ENCODE peak calls at places on chromosome 3, in ten cellular contexts. One of them, this sample, is unnamed.
A peak's percentile ranks its signal among the peaks of the same experiment; 100 is the strongest.

GRCh38 chr3:194283218-194284006 is 67.7 kb downstream of the CPN2 start:
- DNase-seq in esophagus squamous epithelium: no peak
- DNase-seq in astrocyte of the spinal cord: no peak
- DNase-seq in OCI-LY7: no peak
- DNase-seq in Peyer's patch: no peak
- DNase-seq in neural crest cell: no peak
- DNase-seq in GM13977: no peak
- DNase-seq in epithelial cell of esophagus: no peak
- DNase-seq in brain microvascular endothelial cell: no peak
- DNase-seq in uterus: peak; percentile 7
- DNase-seq in this sample: no peak

GRCh38 chr3:102084712-102085111 is 235.4 kb downstream of the NFKBIZ start:
- DNase-seq in esophagus squamous epithelium: no peak
- DNase-seq in astrocyte of the spinal cord: no peak
- DNase-seq in OCI-LY7: no peak
- DNase-seq in Peyer's patch: no peak
- DNase-seq in neural crest cell: no peak
- DNase-seq in GM13977: no peak
- DNase-seq in epithelial cell of esophagus: no peak
- DNase-seq in brain microvascular endothelial cell: no peak
- DNase-seq in uterus: no peak
- DNase-seq in this sample: no peak

GRCh38 chr3:166844329-166844728 is 535.8 kb downstream of the ZBBX start:
- DNase-seq in esophagus squamous epithelium: no peak
- DNase-seq in astrocyte of the spinal cord: no peak
- DNase-seq in OCI-LY7: no peak
- DNase-seq in Peyer's patch: no peak
- DNase-seq in neural crest cell: no peak
- DNase-seq in GM13977: no peak
- DNase-seq in epithelial cell of esophagus: no peak
- DNase-seq in brain microvascular endothelial cell: no peak
- DNase-seq in uterus: no peak
- DNase-seq in this sample: no peak

GRCh38 chr3:172068977-172069376 is 29.6 kb downstream of the FNDC3B start:
- DNase-seq in esophagus squamous epithelium: no peak
- DNase-seq in astrocyte of the spinal cord: no peak
- DNase-seq in OCI-LY7: no peak
- DNase-seq in Peyer's patch: no peak
- DNase-seq in neural crest cell: no peak
- DNase-seq in GM13977: no peak
- DNase-seq in epithelial cell of esophagus: no peak
- DNase-seq in brain microvascular endothelial cell: no peak
- DNase-seq in uterus: no peak
- DNase-seq in this sample: no peak

GRCh38 chr3:127224118-127224517 is 31.2 kb downstream of the PRR23E start:
- DNase-seq in esophagus squamous epithelium: no peak
- DNase-seq in astrocyte of the spinal cord: no peak
- DNase-seq in OCI-LY7: no peak
- DNase-seq in Peyer's patch: no peak
- DNase-seq in neural crest cell: no peak
- DNase-seq in GM13977: no peak
- DNase-seq in epithelial cell of esophagus: no peak
- DNase-seq in brain microvascular endothelial cell: no peak
- DNase-seq in uterus: no peak
- DNase-seq in this sample: no peak

GRCh38 chr3:189712906-189713483 is 81.8 kb downstream of the TP63 start:
- DNase-seq in esophagus squamous epithelium: no peak
- DNase-seq in astrocyte of the spinal cord: no peak
- DNase-seq in OCI-LY7: no peak
- DNase-seq in Peyer's patch: no peak
- DNase-seq in neural crest cell: no peak
- DNase-seq in GM13977: no peak
- DNase-seq in epithelial cell of esophagus: peak; percentile 82
- DNase-seq in brain microvascular endothelial cell: no peak
- DNase-seq in uterus: no peak
- DNase-seq in this sample: no peak

GRCh38 chr3:7695067-7695466 is 806.6 kb upstream of the LMCD1 start:
- DNase-seq in esophagus squamous epithelium: no peak
- DNase-seq in astrocyte of the spinal cord: peak; percentile 5
- DNase-seq in OCI-LY7: no peak
- DNase-seq in Peyer's patch: no peak
- DNase-seq in neural crest cell: no peak
- DNase-seq in GM13977: no peak
- DNase-seq in epithelial cell of esophagus: no peak
- DNase-seq in brain microvascular endothelial cell: no peak
- DNase-seq in uterus: no peak
- DNase-seq in this sample: no peak

GRCh38 chr3:124701687-124702086 is 28.6 kb upstream of the UMPS start:
- DNase-seq in esophagus squamous epithelium: no peak
- DNase-seq in astrocyte of the spinal cord: peak; percentile 73
- DNase-seq in OCI-LY7: no peak
- DNase-seq in Peyer's patch: no peak
- DNase-seq in neural crest cell: no peak
- DNase-seq in GM13977: no peak
- DNase-seq in epithelial cell of esophagus: no peak
- DNase-seq in brain microvascular endothelial cell: peak; percentile 61
- DNase-seq in uterus: no peak
- DNase-seq in this sample: no peak

GRCh38 chr3:135758961-135759360 is 206.6 kb upstream of the PPP2R3A start:
- DNase-seq in esophagus squamous epithelium: no peak
- DNase-seq in astrocyte of the spinal cord: no peak
- DNase-seq in OCI-LY7: no peak
- DNase-seq in Peyer's patch: no peak
- DNase-seq in neural crest cell: no peak
- DNase-seq in GM13977: no peak
- DNase-seq in epithelial cell of esophagus: no peak
- DNase-seq in brain microvascular endothelial cell: no peak
- DNase-seq in uterus: no peak
- DNase-seq in this sample: no peak

GRCh38 chr3:194633349-194634004 is at the start of gene TMEM44:
- DNase-seq in esophagus squamous epithelium: no peak
- DNase-seq in astrocyte of the spinal cord: peak; percentile 81
- DNase-seq in OCI-LY7: peak; percentile 82
- DNase-seq in Peyer's patch: peak; percentile 58
- DNase-seq in neural crest cell: peak; percentile 81
- DNase-seq in GM13977: peak; percentile 92
- DNase-seq in epithelial cell of esophagus: peak; percentile 75
- DNase-seq in brain microvascular endothelial cell: peak; percentile 60
- DNase-seq in uterus: peak; percentile 67
- DNase-seq in this sample: peak; percentile 75

GRCh38 chr3:79846148-79846933 is 78.5 kb upstream of the ROBO1 start:
- DNase-seq in esophagus squamous epithelium: no peak
- DNase-seq in astrocyte of the spinal cord: no peak
- DNase-seq in OCI-LY7: peak; percentile 4
- DNase-seq in Peyer's patch: no peak
- DNase-seq in neural crest cell: peak; percentile 14
- DNase-seq in GM13977: peak; percentile 14
- DNase-seq in epithelial cell of esophagus: no peak
- DNase-seq in brain microvascular endothelial cell: no peak
- DNase-seq in uterus: no peak
- DNase-seq in this sample: no peak

GRCh38 chr3:189914799-189915198 is 205.9 kb downstream of the P3H2 start:
- DNase-seq in esophagus squamous epithelium: no peak
- DNase-seq in astrocyte of the spinal cord: peak; percentile 90
- DNase-seq in OCI-LY7: no peak
- DNase-seq in Peyer's patch: no peak
- DNase-seq in neural crest cell: no peak
- DNase-seq in GM13977: no peak
- DNase-seq in epithelial cell of esophagus: peak; percentile 98
- DNase-seq in brain microvascular endothelial cell: peak; percentile 90
- DNase-seq in uterus: no peak
- DNase-seq in this sample: no peak

GRCh38 chr3:130905551-130905950 is 11.7 kb downstream of the ATP2C1 start:
- DNase-seq in esophagus squamous epithelium: no peak
- DNase-seq in astrocyte of the spinal cord: peak; percentile 22
- DNase-seq in OCI-LY7: peak; percentile 23
- DNase-seq in Peyer's patch: no peak
- DNase-seq in neural crest cell: no peak
- DNase-seq in GM13977: no peak
- DNase-seq in epithelial cell of esophagus: peak; percentile 41
- DNase-seq in brain microvascular endothelial cell: peak; percentile 12
- DNase-seq in uterus: no peak
- DNase-seq in this sample: no peak

GRCh38 chr3:130907966-130908365 is 14.1 kb downstream of the ATP2C1 start:
- DNase-seq in esophagus squamous epithelium: no peak
- DNase-seq in astrocyte of the spinal cord: no peak
- DNase-seq in OCI-LY7: no peak
- DNase-seq in Peyer's patch: no peak
- DNase-seq in neural crest cell: no peak
- DNase-seq in GM13977: no peak
- DNase-seq in epithelial cell of esophagus: no peak
- DNase-seq in brain microvascular endothelial cell: no peak
- DNase-seq in uterus: no peak
- DNase-seq in this sample: no peak

GRCh38 chr3:130903412-130903908 is 9.6 kb downstream of the ATP2C1 start:
- DNase-seq in esophagus squamous epithelium: no peak
- DNase-seq in astrocyte of the spinal cord: no peak
- DNase-seq in OCI-LY7: no peak
- DNase-seq in Peyer's patch: no peak
- DNase-seq in neural crest cell: no peak
- DNase-seq in GM13977: no peak
- DNase-seq in epithelial cell of esophagus: no peak
- DNase-seq in brain microvascular endothelial cell: no peak
- DNase-seq in uterus: no peak
- DNase-seq in this sample: no peak

GRCh38 chr3:130906374-130906995 is 12.6 kb downstream of the ATP2C1 start:
- DNase-seq in esophagus squamous epithelium: no peak
- DNase-seq in astrocyte of the spinal cord: peak; percentile 26
- DNase-seq in OCI-LY7: no peak
- DNase-seq in Peyer's patch: no peak
- DNase-seq in neural crest cell: no peak
- DNase-seq in GM13977: no peak
- DNase-seq in epithelial cell of esophagus: peak; percentile 61
- DNase-seq in brain microvascular endothelial cell: peak; percentile 45
- DNase-seq in uterus: no peak
- DNase-seq in this sample: no peak

GRCh38 chr3:130907500-130907899 is 13.6 kb downstream of the ATP2C1 start:
- DNase-seq in esophagus squamous epithelium: no peak
- DNase-seq in astrocyte of the spinal cord: no peak
- DNase-seq in OCI-LY7: no peak
- DNase-seq in Peyer's patch: no peak
- DNase-seq in neural crest cell: no peak
- DNase-seq in GM13977: no peak
- DNase-seq in epithelial cell of esophagus: no peak
- DNase-seq in brain microvascular endothelial cell: no peak
- DNase-seq in uterus: no peak
- DNase-seq in this sample: no peak
- TF ChIP-seq CTCF in esophagus squamous epithelium: no peak
- TF ChIP-seq CTCF in astrocyte of the spinal cord: no peak
- TF ChIP-seq CTCF in OCI-LY7: no peak
- TF ChIP-seq CTCF in Peyer's patch: no peak
- TF ChIP-seq CTCF in neural crest cell: no peak
- TF ChIP-seq CTCF in GM13977: no peak
- TF ChIP-seq CTCF in epithelial cell of esophagus: no peak
- TF ChIP-seq CTCF in brain microvascular endothelial cell: no peak
- TF ChIP-seq CTCF in uterus: no peak
- TF ChIP-seq CTCF in this sample: no peak

DNA sequence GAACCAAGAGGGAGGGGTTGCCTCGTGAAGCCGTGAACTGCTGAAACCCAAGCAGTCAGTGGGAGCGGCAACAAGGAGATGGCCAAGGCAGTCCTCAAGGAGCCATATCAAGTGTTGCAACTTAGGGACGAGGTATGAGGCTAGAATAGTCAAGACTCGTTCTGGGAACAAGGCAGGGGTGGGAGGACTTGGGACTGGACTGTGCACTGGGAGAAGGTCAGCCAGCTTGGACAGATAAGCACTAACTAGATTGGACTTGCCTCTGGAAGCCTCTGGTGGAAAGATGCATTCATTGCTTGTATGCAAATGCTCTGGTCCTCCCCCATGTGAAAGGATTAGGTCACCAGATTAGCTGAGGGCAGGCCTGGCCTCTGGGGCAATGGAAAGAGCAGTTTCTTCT is 123.3 kb upstream of the CTNNB1 start:
- DNase-seq in esophagus squamous epithelium: no peak
- DNase-seq in astrocyte of the spinal cord: no peak
- DNase-seq in OCI-LY7: no peak
- DNase-seq in Peyer's patch: no peak
- DNase-seq in neural crest cell: no peak
- DNase-seq in GM13977: no peak
- DNase-seq in epithelial cell of esophagus: peak; percentile 31
- DNase-seq in brain microvascular endothelial cell: peak; percentile 19
- DNase-seq in uterus: peak; percentile 34
- DNase-seq in this sample: no peak
- TF ChIP-seq CTCF in esophagus squamous epithelium: no peak
- TF ChIP-seq CTCF in astrocyte of the spinal cord: no peak
- TF ChIP-seq CTCF in OCI-LY7: no peak
- TF ChIP-seq CTCF in Peyer's patch: no peak
- TF ChIP-seq CTCF in neural crest cell: no peak
- TF ChIP-seq CTCF in GM13977: no peak
- TF ChIP-seq CTCF in epithelial cell of esophagus: no peak
- TF ChIP-seq CTCF in brain microvascular endothelial cell: peak; percentile 13
- TF ChIP-seq CTCF in uterus: no peak
- TF ChIP-seq CTCF in this sample: no peak

GRCh38 chr3:6091262-6091661 is 769.7 kb upstream of the GRM7 start:
- DNase-seq in esophagus squamous epithelium: no peak
- DNase-seq in astrocyte of the spinal cord: no peak
- DNase-seq in OCI-LY7: no peak
- DNase-seq in Peyer's patch: no peak
- DNase-seq in neural crest cell: no peak
- DNase-seq in GM13977: no peak
- DNase-seq in epithelial cell of esophagus: no peak
- DNase-seq in brain microvascular endothelial cell: no peak
- DNase-seq in uterus: no peak
- DNase-seq in this sample: no peak

GRCh38 chr3:6088433-6088832 is 772.5 kb upstream of the GRM7 start:
- DNase-seq in esophagus squamous epithelium: no peak
- DNase-seq in astrocyte of the spinal cord: no peak
- DNase-seq in OCI-LY7: no peak
- DNase-seq in Peyer's patch: no peak
- DNase-seq in neural crest cell: no peak
- DNase-seq in GM13977: no peak
- DNase-seq in epithelial cell of esophagus: no peak
- DNase-seq in brain microvascular endothelial cell: no peak
- DNase-seq in uterus: no peak
- DNase-seq in this sample: no peak
- TF ChIP-seq CTCF in esophagus squamous epithelium: no peak
- TF ChIP-seq CTCF in astrocyte of the spinal cord: no peak
- TF ChIP-seq CTCF in OCI-LY7: peak; percentile 22
- TF ChIP-seq CTCF in Peyer's patch: no peak
- TF ChIP-seq CTCF in neural crest cell: no peak
- TF ChIP-seq CTCF in GM13977: no peak
- TF ChIP-seq CTCF in epithelial cell of esophagus: no peak
- TF ChIP-seq CTCF in brain microvascular endothelial cell: no peak
- TF ChIP-seq CTCF in uterus: no peak
- TF ChIP-seq CTCF in this sample: no peak

GRCh38 chr3:179260949-179261765 is 10.2 kb upstream of the KCNMB3 start:
- DNase-seq in esophagus squamous epithelium: peak; percentile 6
- DNase-seq in astrocyte of the spinal cord: peak; percentile 57
- DNase-seq in OCI-LY7: no peak
- DNase-seq in Peyer's patch: peak; percentile 71
- DNase-seq in neural crest cell: peak; percentile 50
- DNase-seq in GM13977: peak; percentile 92
- DNase-seq in epithelial cell of esophagus: peak; percentile 65
- DNase-seq in brain microvascular endothelial cell: peak; percentile 34
- DNase-seq in uterus: peak; percentile 48
- DNase-seq in this sample: peak; percentile 75
- TF ChIP-seq CTCF in esophagus squamous epithelium: no peak
- TF ChIP-seq CTCF in astrocyte of the spinal cord: no peak
- TF ChIP-seq CTCF in OCI-LY7: no peak
- TF ChIP-seq CTCF in Peyer's patch: no peak
- TF ChIP-seq CTCF in neural crest cell: no peak
- TF ChIP-seq CTCF in GM13977: peak; percentile 5
- TF ChIP-seq CTCF in epithelial cell of esophagus: no peak
- TF ChIP-seq CTCF in brain microvascular endothelial cell: no peak
- TF ChIP-seq CTCF in uterus: no peak
- TF ChIP-seq CTCF in this sample: no peak

This sample was measured in activated B cell treated with CpG ODN at 0.5 μM for 24 hours.